ENCODE peak calls at places on chromosomes 2 and 18, in nine cellular contexts. W is T-helper 2 cell, G is right atrium auricular region, T is foreskin keratinocyte, U is cerebellum, X is NCI-H774, R is choroid plexus epithelial cell, A is omental fat pad, N is T47D. S is an unnamed sample.
A peak's percentile ranks its signal among the peaks of the same experiment; 100 is the strongest.

GRCh38 chr2:229033816-229034215 is 237.3 kb downstream of the PID1 start:
- DNase-seq in R (peak; percentile 11), A (no peak), X (no peak), N (no peak), T (peak; percentile 25), W (no peak), G (no peak), U (no peak), S (no peak)

GRCh38 chr2:148675708-148676107 is 31.2 kb downstream of the EPC2 start:
- DNase-seq in R (peak; percentile 29), T (no peak), G (no peak), N (no peak), X (no peak), A (no peak), W (no peak), U (no peak), S (no peak)

GRCh38 chr2:146730882-146731281 is 1113.9 kb upstream of the ACVR2A start:
- DNase-seq in X (no peak), N (no peak), A (no peak), W (no peak), R (peak; percentile 31), G (no peak), T (peak; percentile 13), U (no peak), S (no peak)

GRCh38 chr2:159228006-159228655 is 58.4 kb downstream of the WDSUB1 start:
- DNase-seq in U (peak; percentile 55), W (no peak), N (no peak), R (no peak), X (no peak), A (no peak), T (no peak), G (no peak), S (no peak)

GRCh38 chr2:187102381-187102780 is 253.4 kb upstream of the ZSWIM2 start:
- DNase-seq in X (no peak), W (no peak), A (no peak), R (no peak), G (no peak), T (no peak), U (no peak), N (no peak), S (no peak)

GRCh38 chr2:71006955-71007799 is 12.5 kb upstream of the TEX261 start:
- DNase-seq in W (no peak), T (no peak), N (peak; percentile 5), A (no peak), U (peak; percentile 0), X (no peak), G (no peak), R (no peak), S (no peak)

GRCh38 chr2:44429034-44429433 is 67.3 kb downstream of the CAMKMT start:
- DNase-seq in T (peak; percentile 16), A (no peak), X (no peak), N (peak; percentile 21), G (no peak), U (no peak), R (peak; percentile 45), W (no peak), S (no peak)

GRCh38 chr2:85605406-85606115 is 3.1 kb upstream of the TMEM150A start:
- DNase-seq in N (no peak), X (no peak), T (no peak), A (no peak), R (peak; percentile 95), G (no peak), U (no peak), W (no peak), S (no peak)

GRCh38 chr2:62478093-62478580 is 27.9 kb downstream of the TMEM17 start:
- DNase-seq in N (peak; percentile 32), X (no peak), R (peak; percentile 64), T (no peak), U (no peak), A (no peak), W (no peak), G (no peak), S (no peak)

GRCh38 chr2:232137748-232138147 is 176.2 kb downstream of the DIS3L2 start:
- DNase-seq in R (no peak), W (no peak), X (no peak), A (no peak), N (no peak), T (no peak), U (no peak), G (no peak), S (no peak)

GRCh38 chr18:4854664-4855063 is 342.4 kb downstream of the AKAIN1 start:
- DNase-seq in N (no peak), R (no peak), T (no peak), X (no peak), U (peak; percentile 38), W (no peak), G (no peak), A (no peak), S (no peak)

S was measured in CD8-positive, alpha-beta T cell.